ENCODE peak calls at places on chromosomes 5 and 9, in nine cellular contexts. One of them, this sample, is unnamed.

GRCh38 chr5:33049298-33049697 is 338.2 kb downstream of the NPR3 start:
- DNase-seq in B cell: no peak
- DNase-seq in AG10803: no peak
- DNase-seq in amygdala: no peak
- DNase-seq in stimulated activated effector memory CD8-positive, alpha-beta T cell treated with anti-CD3 and anti-CD28 coated beads, Interleukin-12 subunit alpha, Interleukin-12 subunit beta, amount 100 ng/mL, for 72 hours: no peak
- DNase-seq in GDM1: no peak
- DNase-seq in cardiac fibroblast: peak; percentile 68
- DNase-seq in NCI-H460: no peak
- DNase-seq in stimulated activated CD8-positive, alpha-beta memory T cell treated with anti-CD3 and anti-CD28 coated beads, Interleukin-15, amount 100 ng/mL, for 24 hours: no peak
- DNase-seq in this sample: no peak

GRCh38 chr5:145161384-145161783 is 673.8 kb downstream of the PRELID2 start:
- DNase-seq in AG10803: no peak
- DNase-seq in B cell: no peak
- DNase-seq in NCI-H460: no peak
- DNase-seq in cardiac fibroblast: no peak
- DNase-seq in stimulated activated CD8-positive, alpha-beta memory T cell treated with anti-CD3 and anti-CD28 coated beads, Interleukin-15, amount 100 ng/mL, for 24 hours: no peak
- DNase-seq in stimulated activated effector memory CD8-positive, alpha-beta T cell treated with anti-CD3 and anti-CD28 coated beads, Interleukin-12 subunit alpha, Interleukin-12 subunit beta, amount 100 ng/mL, for 72 hours: no peak
- DNase-seq in GDM1: no peak
- DNase-seq in amygdala: no peak
- DNase-seq in this sample: no peak

GRCh38 chr9:86655147-86655546 is 292.2 kb downstream of the GAS1 start:
- DNase-seq in cardiac fibroblast: peak; percentile 42
- DNase-seq in amygdala: no peak
- DNase-seq in stimulated activated effector memory CD8-positive, alpha-beta T cell treated with anti-CD3 and anti-CD28 coated beads, Interleukin-12 subunit alpha, Interleukin-12 subunit beta, amount 100 ng/mL, for 72 hours: no peak
- DNase-seq in GDM1: no peak
- DNase-seq in NCI-H460: no peak
- DNase-seq in stimulated activated CD8-positive, alpha-beta memory T cell treated with anti-CD3 and anti-CD28 coated beads, Interleukin-15, amount 100 ng/mL, for 24 hours: no peak
- DNase-seq in B cell: no peak
- DNase-seq in AG10803: peak; percentile 44
- DNase-seq in this sample: no peak

GRCh38 chr5:131384181-131384580 is 120.3 kb downstream of the CDC42SE2 start:
- DNase-seq in stimulated activated effector memory CD8-positive, alpha-beta T cell treated with anti-CD3 and anti-CD28 coated beads, Interleukin-12 subunit alpha, Interleukin-12 subunit beta, amount 100 ng/mL, for 72 hours: no peak
- DNase-seq in B cell: no peak
- DNase-seq in stimulated activated CD8-positive, alpha-beta memory T cell treated with anti-CD3 and anti-CD28 coated beads, Interleukin-15, amount 100 ng/mL, for 24 hours: no peak
- DNase-seq in AG10803: no peak
- DNase-seq in cardiac fibroblast: no peak
- DNase-seq in amygdala: no peak
- DNase-seq in NCI-H460: no peak
- DNase-seq in GDM1: no peak
- DNase-seq in this sample: no peak

GRCh38 chr9:96494215-96494800 is 44.3 kb downstream of the HABP4 start:
- DNase-seq in GDM1: no peak
- DNase-seq in cardiac fibroblast: no peak
- DNase-seq in stimulated activated CD8-positive, alpha-beta memory T cell treated with anti-CD3 and anti-CD28 coated beads, Interleukin-15, amount 100 ng/mL, for 24 hours: no peak
- DNase-seq in stimulated activated effector memory CD8-positive, alpha-beta T cell treated with anti-CD3 and anti-CD28 coated beads, Interleukin-12 subunit alpha, Interleukin-12 subunit beta, amount 100 ng/mL, for 72 hours: no peak
- DNase-seq in AG10803: peak; percentile 51
- DNase-seq in amygdala: no peak
- DNase-seq in NCI-H460: no peak
- DNase-seq in B cell: no peak
- DNase-seq in this sample: no peak

GRCh38 chr5:96344678-96345612 is 88.1 kb downstream of the PCSK1 start:
- DNase-seq in amygdala: no peak
- DNase-seq in stimulated activated effector memory CD8-positive, alpha-beta T cell treated with anti-CD3 and anti-CD28 coated beads, Interleukin-12 subunit alpha, Interleukin-12 subunit beta, amount 100 ng/mL, for 72 hours: no peak
- DNase-seq in AG10803: peak; percentile 82
- DNase-seq in stimulated activated CD8-positive, alpha-beta memory T cell treated with anti-CD3 and anti-CD28 coated beads, Interleukin-15, amount 100 ng/mL, for 24 hours: no peak
- DNase-seq in cardiac fibroblast: peak; percentile 92
- DNase-seq in NCI-H460: peak; percentile 83
- DNase-seq in B cell: no peak
- DNase-seq in GDM1: peak; percentile 34
- DNase-seq in this sample: peak; percentile 59

GRCh38 chr5:90488791-90489190 is 14.1 kb downstream of the POLR3G start:
- DNase-seq in NCI-H460: no peak
- DNase-seq in B cell: no peak
- DNase-seq in GDM1: no peak
- DNase-seq in cardiac fibroblast: peak; percentile 68
- DNase-seq in AG10803: peak; percentile 78
- DNase-seq in stimulated activated CD8-positive, alpha-beta memory T cell treated with anti-CD3 and anti-CD28 coated beads, Interleukin-15, amount 100 ng/mL, for 24 hours: no peak
- DNase-seq in amygdala: no peak
- DNase-seq in stimulated activated effector memory CD8-positive, alpha-beta T cell treated with anti-CD3 and anti-CD28 coated beads, Interleukin-12 subunit alpha, Interleukin-12 subunit beta, amount 100 ng/mL, for 72 hours: no peak
- DNase-seq in this sample: no peak

GRCh38 chr9:35553670-35554543 is 51.2 kb upstream of the TESK1 start:
- DNase-seq in stimulated activated effector memory CD8-positive, alpha-beta T cell treated with anti-CD3 and anti-CD28 coated beads, Interleukin-12 subunit alpha, Interleukin-12 subunit beta, amount 100 ng/mL, for 72 hours: peak; percentile 35
- DNase-seq in AG10803: peak; percentile 83
- DNase-seq in NCI-H460: peak; percentile 63
- DNase-seq in cardiac fibroblast: peak; percentile 88
- DNase-seq in amygdala: peak; percentile 48
- DNase-seq in B cell: no peak
- DNase-seq in stimulated activated CD8-positive, alpha-beta memory T cell treated with anti-CD3 and anti-CD28 coated beads, Interleukin-15, amount 100 ng/mL, for 24 hours: no peak
- DNase-seq in GDM1: peak; percentile 51
- DNase-seq in this sample: peak; percentile 82

GRCh38 chr9:69949396-69949795 is 94.3 kb upstream of the MAMDC2 start:
- DNase-seq in AG10803: peak; percentile 92
- DNase-seq in cardiac fibroblast: peak; percentile 60
- DNase-seq in B cell: no peak
- DNase-seq in stimulated activated effector memory CD8-positive, alpha-beta T cell treated with anti-CD3 and anti-CD28 coated beads, Interleukin-12 subunit alpha, Interleukin-12 subunit beta, amount 100 ng/mL, for 72 hours: no peak
- DNase-seq in stimulated activated CD8-positive, alpha-beta memory T cell treated with anti-CD3 and anti-CD28 coated beads, Interleukin-15, amount 100 ng/mL, for 24 hours: no peak
- DNase-seq in amygdala: no peak
- DNase-seq in NCI-H460: no peak
- DNase-seq in GDM1: no peak
- DNase-seq in this sample: no peak

GRCh38 chr9:36717276-36717675 is 144.6 kb downstream of the MELK start:
- DNase-seq in stimulated activated effector memory CD8-positive, alpha-beta T cell treated with anti-CD3 and anti-CD28 coated beads, Interleukin-12 subunit alpha, Interleukin-12 subunit beta, amount 100 ng/mL, for 72 hours: no peak
- DNase-seq in stimulated activated CD8-positive, alpha-beta memory T cell treated with anti-CD3 and anti-CD28 coated beads, Interleukin-15, amount 100 ng/mL, for 24 hours: no peak
- DNase-seq in NCI-H460: no peak
- DNase-seq in cardiac fibroblast: peak; percentile 8
- DNase-seq in B cell: no peak
- DNase-seq in amygdala: no peak
- DNase-seq in GDM1: no peak
- DNase-seq in AG10803: no peak
- DNase-seq in this sample: no peak

This sample was measured in ACHN.